ENCODE peak calls at places on chromosomes 11 and 22, in seven cellular contexts. One of them, this sample, is unnamed.

GRCh38 chr22:48811885-48812284 is 1015.8 kb downstream of the BRD1 start:
- DNase-seq in esophagus squamous epithelium: no peak
- DNase-seq in sciatic nerve: no peak
- DNase-seq in upper lobe of right lung: no peak
- DNase-seq in activated CD4-positive, CD25-positive, alpha-beta regulatory T cell: no peak
- DNase-seq in posterior cingulate gyrus: no peak
- DNase-seq in activated T-cell treated with anti-CD3 and anti-CD28 coated beads, Interleukin-2, amount 50 U/mL, for 72 hours: no peak
- DNase-seq in this sample: no peak

GRCh38 chr11:129374993-129375721 is 491 bp upstream of the BARX2 start:
- DNase-seq in activated CD4-positive, CD25-positive, alpha-beta regulatory T cell: no peak
- DNase-seq in esophagus squamous epithelium: no peak
- DNase-seq in posterior cingulate gyrus: no peak
- DNase-seq in sciatic nerve: no peak
- DNase-seq in upper lobe of right lung: peak; percentile 68
- DNase-seq in activated T-cell treated with anti-CD3 and anti-CD28 coated beads, Interleukin-2, amount 50 U/mL, for 72 hours: peak; percentile 18
- DNase-seq in this sample: no peak

GRCh38 chr11:128933481-128934178 is 9.0 kb downstream of the TP53AIP1 start:
- DNase-seq in activated T-cell treated with anti-CD3 and anti-CD28 coated beads, Interleukin-2, amount 50 U/mL, for 72 hours: no peak
- DNase-seq in posterior cingulate gyrus: no peak
- DNase-seq in activated CD4-positive, CD25-positive, alpha-beta regulatory T cell: no peak
- DNase-seq in sciatic nerve: no peak
- DNase-seq in esophagus squamous epithelium: no peak
- DNase-seq in upper lobe of right lung: no peak
- DNase-seq in this sample: no peak

GRCh38 chr22:43901976-43902643 is 10.3 kb upstream of the PNPLA5 start:
- DNase-seq in activated T-cell treated with anti-CD3 and anti-CD28 coated beads, Interleukin-2, amount 50 U/mL, for 72 hours: no peak
- DNase-seq in posterior cingulate gyrus: no peak
- DNase-seq in activated CD4-positive, CD25-positive, alpha-beta regulatory T cell: no peak
- DNase-seq in upper lobe of right lung: no peak
- DNase-seq in sciatic nerve: no peak
- DNase-seq in esophagus squamous epithelium: no peak
- DNase-seq in this sample: no peak

GRCh38 chr11:14029415-14029814 is 66.9 kb downstream of the SPON1 start:
- DNase-seq in upper lobe of right lung: no peak
- DNase-seq in esophagus squamous epithelium: no peak
- DNase-seq in sciatic nerve: no peak
- DNase-seq in activated T-cell treated with anti-CD3 and anti-CD28 coated beads, Interleukin-2, amount 50 U/mL, for 72 hours: no peak
- DNase-seq in activated CD4-positive, CD25-positive, alpha-beta regulatory T cell: no peak
- DNase-seq in posterior cingulate gyrus: no peak
- DNase-seq in this sample: no peak

GRCh38 chr11:2666828-2667570 is 32.8 kb downstream of the KCNQ1OT1 start:
- DNase-seq in sciatic nerve: no peak
- DNase-seq in activated T-cell treated with anti-CD3 and anti-CD28 coated beads, Interleukin-2, amount 50 U/mL, for 72 hours: no peak
- DNase-seq in posterior cingulate gyrus: peak; percentile 32
- DNase-seq in esophagus squamous epithelium: no peak
- DNase-seq in upper lobe of right lung: peak; percentile 32
- DNase-seq in activated CD4-positive, CD25-positive, alpha-beta regulatory T cell: no peak
- DNase-seq in this sample: no peak

GRCh38 chr11:34308049-34308692 is 49.6 kb downstream of the ABTB2 start:
- DNase-seq in esophagus squamous epithelium: no peak
- DNase-seq in activated CD4-positive, CD25-positive, alpha-beta regulatory T cell: no peak
- DNase-seq in upper lobe of right lung: no peak
- DNase-seq in sciatic nerve: no peak
- DNase-seq in posterior cingulate gyrus: no peak
- DNase-seq in activated T-cell treated with anti-CD3 and anti-CD28 coated beads, Interleukin-2, amount 50 U/mL, for 72 hours: no peak
- DNase-seq in this sample: no peak

GRCh38 chr11:130315354-130315970 is 745 bp upstream of the ZBTB44 start:
- DNase-seq in activated CD4-positive, CD25-positive, alpha-beta regulatory T cell: no peak
- DNase-seq in posterior cingulate gyrus: no peak
- DNase-seq in upper lobe of right lung: peak; percentile 82
- DNase-seq in esophagus squamous epithelium: peak; percentile 3
- DNase-seq in activated T-cell treated with anti-CD3 and anti-CD28 coated beads, Interleukin-2, amount 50 U/mL, for 72 hours: peak; percentile 71
- DNase-seq in sciatic nerve: peak; percentile 61
- DNase-seq in this sample: no peak

GRCh38 chr22:40714514-40714966 is 35.3 kb downstream of the MCHR1 start:
- DNase-seq in upper lobe of right lung: no peak
- DNase-seq in sciatic nerve: no peak
- DNase-seq in esophagus squamous epithelium: no peak
- DNase-seq in activated CD4-positive, CD25-positive, alpha-beta regulatory T cell: no peak
- DNase-seq in activated T-cell treated with anti-CD3 and anti-CD28 coated beads, Interleukin-2, amount 50 U/mL, for 72 hours: no peak
- DNase-seq in posterior cingulate gyrus: peak; percentile 78
- DNase-seq in this sample: no peak